ENCODE peak calls at places on chromosomes 11 and 22, in four cellular contexts. T is right lobe of liver, D is fibroblast of lung, R is bronchial epithelial cell. C is an unnamed sample.

GRCh38 chr11:70358797-70359196 is 39.5 kb upstream of the CTTN start:
- DNase-seq in D (no peak), T (no peak), R (no peak), C (no peak)

GRCh38 chr11:45176996-45177395 is 30.6 kb downstream of the PRDM11 start:
- DNase-seq in T (no peak), R (no peak), D (no peak), C (peak)

GRCh38 chr11:111077938-111078337 is 167.6 kb upstream of the POU2AF2 start:
- DNase-seq in T (no peak), R (peak), D (no peak), C (no peak)

GRCh38 chr11:40129276-40129675 is 1330.2 kb downstream of the LRRC4C start:
- DNase-seq in T (no peak), R (no peak), D (no peak), C (no peak)

GRCh38 chr11:71064183-71064582 is 188.2 kb downstream of the SHANK2 start:
- DNase-seq in T (no peak), D (no peak), R (no peak), C (no peak)

GRCh38 chr11:110366234-110366633 is 63.5 kb upstream of the FDX1 start:
- DNase-seq in T (peak), R (peak), D (peak), C (peak)

GRCh38 chr11:64238999-64239398 is 1.9 kb upstream of the FKBP2 start:
- DNase-seq in R (no peak), T (no peak), D (no peak), C (no peak)

GRCh38 chr22:39520874-39521857 is 804 bp downstream of the ATF4 start:
- DNase-seq in R (no peak), T (peak), D (peak), C (no peak)

GRCh38 chr11:61961570-61962212 is 5.7 kb downstream of the FTH1 start:
- DNase-seq in R (no peak), T (no peak), D (no peak), C (no peak)

GRCh38 chr22:20434773-20435172 is 2.9 kb downstream of the SCARF2 start:
- DNase-seq in D (no peak), R (no peak), T (no peak), C (no peak)

GRCh38 chr11:62399172-62399867 is 19.5 kb upstream of the SCGB1A1 start:
- DNase-seq in T (no peak), D (no peak), R (no peak), C (no peak)

GRCh38 chr22:43546186-43546585 is 134.4 kb downstream of the MPPED1 start:
- DNase-seq in R (no peak), D (no peak), T (no peak), C (no peak)

GRCh38 chr11:101003468-101003867 is 126.1 kb downstream of the PGR start:
- DNase-seq in R (no peak), T (no peak), D (no peak), C (no peak)

GRCh38 chr22:28741758-28742561 is at the start of the genes CHEK2 and HSCB:
- DNase-seq in T (peak), D (peak), R (peak), C (peak)

GRCh38 chr11:19995131-19995530 is 165.1 kb downstream of the DBX1 start:
- DNase-seq in T (no peak), R (peak), D (peak), C (no peak)

GRCh38 chr11:61679893-61680621 is at the start of gene DAGLA:
- DNase-seq in D (peak), R (no peak), T (peak), C (no peak)

GRCh38 chr11:12771875-12772274 is 97.7 kb downstream of the TEAD1 start:
- DNase-seq in T (no peak), R (no peak), D (peak), C (peak)

GRCh38 chr11:57761301-57762234 is at the start of gene CTNND1:
- DNase-seq in D (peak), R (peak), T (peak), C (peak)

GRCh38 chr11:64854157-64854533 is 9.7 kb upstream of the CDC42BPG start:
- DNase-seq in T (no peak), R (no peak), D (no peak), C (no peak)

GRCh38 chr11:12160680-12161079 is 50.3 kb downstream of the MICAL2 start:
- DNase-seq in D (peak), R (no peak), T (no peak), C (peak)

GRCh38 chr22:44382461-44383038 is 69.8 kb upstream of the SHISAL1 start:
- DNase-seq in D (no peak), R (no peak), T (peak), C (no peak)

GRCh38 chr22:26671317-26672059 is 14.1 kb downstream of the MIAT start:
- DNase-seq in D (no peak), R (peak), T (peak), C (no peak)

GRCh38 chr22:26672590-26673468 is 15.4 kb downstream of the MIAT start:
- DNase-seq in T (peak), D (peak), R (peak), C (peak)

GRCh38 chr22:26670459-26670858 is 13.1 kb downstream of the MIAT start:
- DNase-seq in R (no peak), T (no peak), D (no peak), C (no peak)

GRCh38 chr22:26673485-26673884 is 16.1 kb downstream of the MIAT start:
- DNase-seq in D (peak), R (peak), T (no peak), C (no peak)

GRCh38 chr22:26672060-26672471 is 14.7 kb downstream of the MIAT start:
- DNase-seq in R (no peak), T (no peak), D (no peak), C (no peak)
- H3K4me3 ChIP-seq in R (no peak), T (peak), D (peak), C (peak)

DNA sequence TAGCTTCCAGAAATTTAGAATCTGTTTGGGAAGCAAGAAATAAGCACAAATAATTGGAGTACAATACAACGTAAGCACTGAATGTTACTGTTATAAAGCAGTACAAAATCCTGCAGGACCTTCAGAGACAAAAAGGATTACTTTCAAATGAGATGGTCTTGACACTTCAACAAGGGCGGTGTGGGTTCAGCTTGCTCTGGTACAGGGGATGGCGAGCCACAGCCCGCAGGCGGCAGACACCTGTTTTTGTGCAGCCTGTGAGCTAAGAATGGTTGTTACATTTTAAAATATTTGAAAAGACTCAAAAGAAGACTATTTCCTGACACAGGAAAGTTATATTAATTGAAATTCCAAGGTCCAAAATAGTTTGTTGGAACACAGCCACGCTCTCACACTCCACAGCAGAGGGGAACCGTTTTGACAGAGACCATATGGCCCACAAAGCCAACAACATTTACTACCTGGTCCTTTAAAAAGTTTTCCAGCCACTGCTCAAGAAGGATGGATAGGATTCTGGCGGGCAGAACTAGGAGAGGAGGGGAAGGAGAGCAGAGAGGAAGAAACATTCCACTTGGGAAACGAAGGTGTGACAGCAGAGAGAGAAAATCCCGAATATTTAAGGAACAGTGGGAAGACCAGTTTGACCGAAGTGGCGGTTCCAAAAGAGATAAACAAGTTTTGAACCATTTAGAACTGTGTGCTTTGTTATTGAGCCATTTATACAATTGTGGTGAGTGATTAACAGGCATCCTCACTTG is 6.3 kb downstream of the PRDM10 start:
- DNase-seq in T (no peak), R (no peak), D (no peak), C (no peak)
- H3K4me3 ChIP-seq in T (no peak), R (no peak), D (no peak), C (no peak)

DNA sequence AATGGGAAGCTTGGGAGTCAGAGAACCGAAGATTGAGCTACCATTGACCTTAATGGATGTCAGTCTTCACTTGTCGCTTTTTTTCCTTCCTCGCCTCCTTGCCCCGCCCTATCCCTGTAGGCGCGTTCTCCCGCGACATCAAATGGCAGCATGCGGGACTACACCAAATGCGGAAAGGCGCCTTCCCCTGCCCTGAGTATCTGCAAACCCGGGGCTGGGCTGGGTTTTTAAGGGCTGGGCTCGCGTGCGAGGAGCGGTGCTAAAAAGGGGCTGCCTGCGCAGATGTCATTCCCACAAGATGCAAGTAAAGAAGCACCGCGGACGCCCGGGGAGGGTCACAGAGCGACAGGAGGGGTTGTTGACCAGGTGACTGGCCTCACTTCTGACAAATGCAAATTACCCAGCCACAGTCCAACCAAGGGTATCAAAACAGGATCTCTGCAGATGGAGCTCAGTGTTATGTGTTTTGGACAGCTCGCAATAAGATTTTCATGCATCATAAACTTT is 4.7 kb upstream of the FAM111B start:
- DNase-seq in D (peak), R (peak), T (peak), C (no peak)
- H3K4me3 ChIP-seq in D (peak), R (peak), T (no peak), C (peak)

DNA sequence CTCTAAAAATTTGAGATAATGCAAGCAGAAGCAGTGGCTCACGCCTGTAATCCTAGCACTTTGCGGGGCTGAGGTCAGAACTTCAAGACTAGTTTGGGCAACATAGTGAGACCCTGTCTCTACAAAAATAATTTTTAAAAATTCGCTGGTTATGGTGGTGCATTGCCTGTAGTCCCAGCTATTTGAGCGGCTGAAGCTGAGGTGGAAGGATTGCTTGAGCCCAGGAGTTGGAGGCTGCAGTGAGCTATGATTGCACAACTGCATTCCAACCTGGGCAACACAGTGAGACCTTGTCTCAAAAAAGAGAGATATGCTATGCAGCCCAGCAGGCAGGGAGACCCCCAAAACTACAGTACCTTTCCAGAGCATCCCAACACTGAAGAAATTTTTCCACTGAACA is 2.3 kb downstream of the CTSC start:
- DNase-seq in D (no peak), R (no peak), T (no peak), C (no peak)
- H3K4me3 ChIP-seq in D (peak), R (no peak), T (peak), C (no peak)

DNA sequence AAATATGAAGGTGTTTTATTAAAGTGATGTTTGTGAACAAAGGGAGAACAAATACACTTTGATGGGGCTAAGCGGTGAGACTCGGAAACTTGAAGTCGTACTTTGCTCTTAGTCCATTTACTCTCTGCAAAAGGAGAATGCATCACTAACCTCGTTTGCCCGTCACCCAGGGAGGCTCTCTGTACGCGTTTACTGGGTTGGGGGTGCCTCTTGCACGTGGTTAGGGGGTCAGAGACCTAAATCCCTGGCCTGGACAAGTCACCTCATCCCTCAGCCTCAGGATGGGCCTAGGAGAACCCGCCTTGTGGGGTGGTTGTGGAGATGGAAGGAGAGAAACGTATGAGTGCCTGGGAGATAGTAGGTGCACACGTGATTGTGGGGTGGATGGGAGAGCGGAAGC is 803 bp upstream of the IFT27 start:
- DNase-seq in T (no peak), R (no peak), D (no peak), C (no peak)
- H3K4me3 ChIP-seq in T (peak), R (peak), D (peak), C (peak)

GRCh38 chr11:121503056-121503455 is 50.3 kb upstream of the SORL1-AS1 start:
- DNase-seq in R (peak), T (no peak), D (no peak), C (no peak)

GRCh38 chr11:121513807-121514206 is 61.0 kb upstream of the SORL1-AS1 start:
- DNase-seq in D (no peak), R (no peak), T (no peak), C (no peak)

GRCh38 chr11:121510438-121510837 is 57.7 kb upstream of the SORL1-AS1 start:
- DNase-seq in D (no peak), T (no peak), R (no peak), C (no peak)

GRCh38 chr11:121512468-121513465 is 60.0 kb upstream of the SORL1-AS1 start:
- DNase-seq in R (no peak), T (no peak), D (no peak), C (no peak)

DNA sequence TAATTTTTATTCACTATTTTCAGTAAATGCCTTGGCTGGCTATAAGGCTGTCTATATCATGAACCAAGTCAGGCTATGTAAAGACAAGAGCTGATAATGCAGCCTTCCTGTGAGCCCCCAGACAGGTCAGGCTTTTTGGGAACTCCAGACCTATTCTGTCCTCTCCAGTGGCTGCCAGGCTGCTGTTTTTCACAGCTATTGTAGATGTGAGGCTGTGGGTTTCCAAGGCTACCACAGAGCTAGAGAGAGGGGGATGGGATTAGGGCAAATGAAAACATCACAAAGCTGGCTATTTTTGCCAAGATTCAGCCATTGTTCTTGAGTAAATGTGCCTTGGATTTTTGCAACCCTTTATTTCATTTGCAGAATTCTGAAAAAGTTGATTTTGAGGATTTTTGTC is 55.7 kb upstream of the SORL1-AS1 start:
- DNase-seq in D (no peak), R (no peak), T (no peak), C (peak)
- H3K4me3 ChIP-seq in D (no peak), R (no peak), T (no peak), C (no peak)

GRCh38 chr11:88806410-88806809 is 259.4 kb downstream of the GRM5 start:
- DNase-seq in D (no peak), T (no peak), R (no peak), C (no peak)
- H3K4me3 ChIP-seq in D (no peak), T (no peak), R (no peak), C (no peak)

GRCh38 chr22:37198290-37199102 is 10.4 kb upstream of the C1QTNF6 start:
- DNase-seq in T (peak), R (peak), D (peak), C (no peak)

GRCh38 chr22:37197451-37198289 is 9.6 kb upstream of the C1QTNF6 start:
- DNase-seq in R (peak), D (peak), T (peak), C (no peak)

GRCh38 chr22:37201066-37201820 is 11.0 kb downstream of the SSTR3 start:
- DNase-seq in T (peak), D (no peak), R (no peak), C (no peak)

GRCh38 chr22:37199839-37200161 is 11.8 kb upstream of the C1QTNF6 start:
- DNase-seq in R (peak), D (no peak), T (peak), C (no peak)

DNA sequence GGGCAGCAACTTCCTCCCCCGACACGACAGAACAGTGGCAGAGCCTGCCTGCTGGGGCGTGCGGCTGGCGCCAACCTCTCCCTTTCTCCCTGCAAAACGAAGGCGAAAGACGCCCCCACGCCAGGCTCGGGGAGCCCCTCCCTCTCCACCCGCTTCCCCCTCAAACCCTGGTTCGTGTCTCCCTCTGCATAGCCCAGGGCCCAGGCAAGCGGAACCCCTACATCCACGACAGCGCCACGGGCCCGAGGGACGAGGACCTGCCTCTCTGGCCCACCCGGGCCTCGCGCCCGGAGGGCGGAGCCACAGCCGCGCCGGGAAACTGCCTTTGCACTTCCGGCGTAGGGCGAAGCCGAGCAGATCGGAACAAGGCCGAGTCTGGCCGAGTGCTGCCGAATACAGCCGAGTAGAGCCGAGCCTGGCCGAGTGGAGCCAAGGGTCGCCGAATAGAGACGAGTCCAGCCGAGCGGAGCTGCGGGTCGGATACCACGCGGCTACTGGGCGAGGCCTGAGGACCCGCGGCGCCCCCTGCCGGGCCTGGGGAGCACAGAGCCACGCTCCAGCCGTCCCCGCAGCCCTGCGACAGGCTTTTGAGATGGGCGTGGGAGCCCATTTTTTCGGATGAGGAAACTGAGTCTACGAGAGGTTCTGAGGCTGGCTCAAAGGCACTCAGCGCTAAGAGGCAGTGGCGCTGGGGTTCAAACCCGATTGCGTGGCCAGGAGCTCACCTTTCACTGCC is 11.2 kb upstream of the C1QTNF6 start:
- DNase-seq in T (peak), D (peak), R (peak), C (peak)
- H3K4me3 ChIP-seq in T (peak), D (peak), R (peak), C (peak)

GRCh38 chr22:46044718-46045458 is 67.9 kb upstream of the WNT7B start:
- DNase-seq in R (no peak), T (peak), D (peak), C (no peak)
- H3K4me3 ChIP-seq in R (peak), T (peak), D (peak), C (peak)

GRCh38 chr22:45506961-45507360 is 4.3 kb downstream of the FBLN1 start:
- DNase-seq in R (no peak), D (no peak), T (no peak), C (no peak)

GRCh38 chr22:45503071-45503815 is 560 bp downstream of the FBLN1 start:
- DNase-seq in R (no peak), T (peak), D (no peak), C (no peak)

GRCh38 chr22:45505991-45506743 is 3.5 kb downstream of the FBLN1 start:
- DNase-seq in T (no peak), R (no peak), D (no peak), C (no peak)

GRCh38 chr22:45503816-45504702 is 1.4 kb downstream of the FBLN1 start:
- DNase-seq in D (peak), T (peak), R (no peak), C (no peak)

DNA sequence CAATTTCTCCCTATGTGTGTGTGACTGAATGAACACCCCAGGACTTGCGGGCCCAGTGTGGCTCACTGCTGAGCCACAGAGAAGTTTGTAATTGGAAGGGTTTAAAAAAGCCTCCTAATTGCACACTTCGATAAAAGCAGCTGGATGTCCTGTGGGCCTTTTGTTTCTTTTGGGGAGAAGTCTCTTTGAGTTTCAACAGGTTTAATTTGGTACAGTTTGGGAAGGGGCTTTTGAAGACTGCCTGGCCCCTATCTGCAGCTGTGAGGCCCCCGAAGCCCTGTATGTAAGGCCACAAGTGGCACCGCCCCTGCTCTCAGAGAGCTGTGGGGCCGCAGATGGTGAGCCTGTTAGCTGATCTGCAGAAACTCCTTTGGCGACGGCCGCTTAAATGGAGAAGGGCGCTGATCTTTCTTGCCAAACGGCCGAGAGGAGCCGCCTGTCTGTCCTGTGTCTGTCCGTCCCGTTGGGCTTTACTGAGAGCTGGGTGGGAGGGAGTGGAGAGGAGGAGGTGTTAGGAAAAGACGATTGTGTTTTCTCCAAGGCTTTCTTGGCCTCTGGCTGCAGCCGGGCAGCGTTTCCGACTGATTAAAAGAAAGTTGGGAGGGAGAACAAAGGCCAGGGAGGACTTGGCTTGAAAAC is 2.1 kb downstream of the FBLN1 start:
- DNase-seq in D (peak), R (peak), T (no peak), C (no peak)
- H3K4me3 ChIP-seq in D (peak), R (peak), T (no peak), C (peak)